ENCODE peak calls at places on chromosomes 1 and 21, in nine cellular contexts. Z, W, N, S, U, Y, V, B and A are unnamed samples.

GRCh38 chr1:88175120-88175630 is 508.9 kb upstream of the PKN2 start:
- DNase-seq in N (no peak), Z (no peak), B (no peak), U (no peak), V (no peak), S (no peak), W (no peak), Y (no peak), A (no peak)

GRCh38 chr1:35264861-35265260 is 3.6 kb upstream of the ZMYM4 start:
- DNase-seq in Z (no peak), W (peak; percentile 7), S (no peak), B (no peak), V (no peak), N (no peak), U (no peak), Y (no peak), A (no peak)

GRCh38 chr1:40810915-40811314 is 27.3 kb downstream of the KCNQ4 start:
- DNase-seq in N (no peak), B (no peak), Z (no peak), U (no peak), Y (no peak), S (no peak), W (no peak), V (no peak), A (no peak)

GRCh38 chr1:1943834-1944570 is 24.9 kb upstream of the TMEM52 start:
- DNase-seq in N (peak; percentile 44), S (peak; percentile 62), U (no peak), Y (peak; percentile 4), V (peak; percentile 70), W (peak; percentile 27), B (peak; percentile 35), Z (no peak), A (no peak)

GRCh38 chr1:227777156-227777555 is 38.3 kb upstream of the PRSS38 start:
- DNase-seq in V (no peak), Z (no peak), W (no peak), B (no peak), Y (no peak), U (no peak), S (no peak), N (no peak), A (no peak)

GRCh38 chr1:194342484-194343262 is 1156.3 kb upstream of the B3GALT2 start:
- DNase-seq in S (no peak), U (no peak), Y (no peak), B (no peak), W (peak; percentile 24), N (no peak), V (no peak), Z (no peak), A (no peak)

GRCh38 chr1:40020447-40021085 is 20.0 kb upstream of the CAP1 start:
- DNase-seq in W (peak; percentile 66), U (no peak), N (no peak), S (no peak), V (no peak), B (no peak), Y (no peak), Z (no peak), A (no peak)

GRCh38 chr1:102071451-102071850 is 74.7 kb upstream of the OLFM3 start:
- DNase-seq in Z (no peak), B (no peak), Y (no peak), S (no peak), W (no peak), V (no peak), U (no peak), N (no peak), A (no peak)

GRCh38 chr21:31293986-31294385 is 50.1 kb downstream of the TIAM1 start:
- DNase-seq in Z (no peak), S (peak; percentile 69), U (no peak), V (no peak), W (no peak), B (no peak), Y (no peak), N (no peak), A (no peak)

GRCh38 chr1:174262747-174263241 is 103.5 kb downstream of the RABGAP1L start:
- DNase-seq in Y (peak; percentile 33), W (peak; percentile 61), U (no peak), N (no peak), B (peak; percentile 25), S (no peak), V (peak; percentile 17), Z (peak; percentile 48), A (no peak)

GRCh38 chr1:2019571-2020309 is 595 bp downstream of the GABRD start:
- DNase-seq in B (no peak), W (no peak), U (no peak), Y (no peak), V (no peak), S (no peak), Z (no peak), N (no peak), A (no peak)

GRCh38 chr1:204084247-204084772 is 11.4 kb downstream of the SOX13 start:
- DNase-seq in B (no peak), V (peak; percentile 13), W (no peak), N (no peak), Y (peak; percentile 98), Z (no peak), S (no peak), U (no peak), A (no peak)

GRCh38 chr1:24317081-24317480 is 2.1 kb upstream of the GRHL3 start:
- DNase-seq in Z (no peak), Y (no peak), W (no peak), N (no peak), U (no peak), V (no peak), S (no peak), B (no peak), A (no peak)

GRCh38 chr21:43974791-43975468 is 37.2 kb upstream of the TRAPPC10 start:
- DNase-seq in W (no peak), N (no peak), S (no peak), Z (no peak), B (no peak), Y (no peak), V (no peak), U (no peak), A (no peak)

GRCh38 chr1:4058122-4058521 is 158.1 kb upstream of the C1orf174 start:
- DNase-seq in U (no peak), V (no peak), S (no peak), Z (no peak), B (no peak), W (no peak), N (no peak), Y (no peak), A (no peak)

GRCh38 chr21:45995686-45996179 is 14.2 kb downstream of the COL6A1 start:
- DNase-seq in W (no peak), V (no peak), B (no peak), S (no peak), N (no peak), Y (no peak), U (no peak), Z (no peak), A (no peak)

GRCh38 chr1:11505591-11506538 is 26.9 kb downstream of the DISP3 start:
- DNase-seq in Y (no peak), Z (no peak), V (no peak), B (no peak), S (no peak), N (no peak), W (no peak), U (no peak), A (no peak)

GRCh38 chr1:167482184-167482583 is 36.1 kb downstream of the CD247 start:
- DNase-seq in B (no peak), N (no peak), S (peak; percentile 50), Y (no peak), W (no peak), V (no peak), U (no peak), Z (no peak), A (no peak)

GRCh38 chr1:151013518-151013917 is 5.3 kb downstream of the PRUNE1 start:
- DNase-seq in W (no peak), B (no peak), Z (no peak), Y (no peak), U (no peak), V (no peak), N (no peak), S (no peak), A (no peak)

GRCh38 chr1:36520056-36520455 is 37.3 kb upstream of the CSF3R start:
- DNase-seq in S (no peak), Y (peak; percentile 38), W (no peak), U (no peak), Z (no peak), B (no peak), N (no peak), V (no peak), A (no peak)

GRCh38 chr1:206940588-206940936 is 5.7 kb downstream of the PIGR start:
- DNase-seq in W (no peak), Z (no peak), S (no peak), U (no peak), N (no peak), V (no peak), Y (no peak), B (no peak), A (no peak)

GRCh38 chr1:157585984-157586383 is 11.9 kb downstream of the FCRL4 start:
- DNase-seq in S (no peak), W (no peak), U (no peak), N (no peak), Z (no peak), B (no peak), Y (no peak), V (no peak), A (no peak)

GRCh38 chr1:56866656-56867055 is 12.1 kb downstream of the C8A start:
- DNase-seq in V (no peak), W (no peak), U (no peak), N (no peak), S (no peak), B (no peak), Z (no peak), Y (no peak), A (no peak)

GRCh38 chr1:226678701-226679100 is 60.4 kb downstream of the ITPKB start:
- DNase-seq in Z (no peak), Y (no peak), V (no peak), N (no peak), U (no peak), S (no peak), W (no peak), B (no peak), A (no peak)

GRCh38 chr1:64941466-64942117 is 24.8 kb downstream of the JAK1 start:
- DNase-seq in S (no peak), W (no peak), V (no peak), Z (no peak), B (no peak), Y (no peak), N (no peak), U (no peak), A (no peak)

GRCh38 chr1:94384485-94385353 is 33.5 kb upstream of the ABCD3 start:
- DNase-seq in Z (no peak), N (no peak), Y (no peak), S (no peak), W (no peak), B (no peak), V (no peak), U (no peak), A (no peak)

GRCh38 chr1:94002046-94002787 is 93.0 kb upstream of the GCLM start:
- DNase-seq in U (no peak), W (no peak), B (no peak), N (no peak), V (no peak), S (no peak), Y (no peak), Z (no peak), A (no peak)

GRCh38 chr1:101410048-101410878 is 173.4 kb downstream of the S1PR1 start:
- DNase-seq in Z (no peak), S (no peak), U (no peak), B (no peak), W (peak; percentile 96), Y (no peak), N (no peak), V (no peak), A (no peak)

GRCh38 chr1:192639607-192640368 is 3.8 kb downstream of the RGS13 start:
- DNase-seq in U (no peak), B (no peak), N (no peak), Y (no peak), Z (no peak), S (no peak), W (peak; percentile 44), V (no peak), A (no peak)

GRCh38 chr1:45050931-45051748 is 39.1 kb downstream of the UROD start:
- DNase-seq in U (no peak), Z (no peak), W (no peak), V (no peak), B (no peak), Y (no peak), S (no peak), N (no peak), A (no peak)

GRCh38 chr1:234780531-234781162 is 170.7 kb upstream of the IRF2BP2 start:
- DNase-seq in B (no peak), N (no peak), U (no peak), S (no peak), Z (no peak), V (no peak), W (no peak), Y (no peak), A (no peak)